ENCODE peak calls at places on chromosomes 16 and 17, in seven cellular contexts. S is ACHN; T is stimulated activated CD8-positive, alpha-beta memory T cell treated with anti-CD3 and anti-CD28 coated beads, Interleukin-4, amount 100 ng/mL, for 24 hours; X is IMR-90; P is endothelial cell; O is activated naive CD8-positive, alpha-beta T cell treated with anti-CD3 and anti-CD28 coated beads for 36 hours; Z is HL-60. D is an unnamed sample.

GRCh38 chr17:8698142-8699050 is 46.2 kb downstream of the CCDC42 start:
- DNase-seq in S (no peak), T (no peak), X (peak), P (peak), O (no peak), Z (no peak), D (no peak)

GRCh38 chr17:40319651-40320550 is 10.9 kb downstream of the RARA start:
- DNase-seq in S (no peak), T (peak), X (no peak), P (no peak), O (peak), Z (peak), D (no peak)

GRCh38 chr16:22762486-22762885 is 51.5 kb upstream of the HS3ST2 start:
- DNase-seq in S (no peak), T (no peak), X (no peak), P (no peak), O (no peak), Z (no peak), D (no peak)

GRCh38 chr16:9330036-9330545 is 238.6 kb downstream of the HAPSTR1 start:
- DNase-seq in S (no peak), T (no peak), X (no peak), P (no peak), O (no peak), Z (no peak), D (no peak)

GRCh38 chr16:4218202-4218601 is 23.7 kb downstream of the SRL start:
- DNase-seq in S (no peak), T (no peak), X (no peak), P (no peak), O (no peak), Z (no peak), D (no peak)

GRCh38 chr16:12258806-12259205 is 282.3 kb downstream of the SNX29 start:
- DNase-seq in S (no peak), T (no peak), X (no peak), P (no peak), O (no peak), Z (no peak), D (no peak)

GRCh38 chr17:39737331-39737760 is 392 bp upstream of the GRB7 start:
- DNase-seq in S (no peak), T (no peak), X (no peak), P (no peak), O (no peak), Z (no peak), D (no peak)

GRCh38 chr16:25089346-25089745 is 22.2 kb upstream of the LCMT1 start:
- DNase-seq in S (no peak), T (no peak), X (no peak), P (no peak), O (no peak), Z (no peak), D (no peak)

GRCh38 chr16:63461248-63461841 is 1425.1 kb upstream of the CDH8 start:
- DNase-seq in S (peak), T (no peak), X (peak), P (peak), O (no peak), Z (no peak), D (peak)

GRCh38 chr16:76389126-76389525 is 111.9 kb downstream of the CNTNAP4 start:
- DNase-seq in S (no peak), T (no peak), X (no peak), P (no peak), O (no peak), Z (no peak), D (no peak)

GRCh38 chr17:77698903-77699615 is 259.4 kb upstream of the TNRC6C start:
- DNase-seq in S (no peak), T (no peak), X (no peak), P (no peak), O (no peak), Z (no peak), D (no peak)

GRCh38 chr17:40615295-40615988 is 32.2 kb downstream of the SMARCE1 start:
- DNase-seq in S (peak), T (no peak), X (peak), P (peak), O (peak), Z (no peak), D (peak)

GRCh38 chr17:58253082-58253481 is 14.7 kb downstream of the LPO start:
- DNase-seq in S (no peak), T (no peak), X (no peak), P (no peak), O (no peak), Z (no peak), D (no peak)

GRCh38 chr16:31870809-31871208 is 2.8 kb upstream of the ZNF267 start:
- DNase-seq in S (no peak), T (no peak), X (no peak), P (no peak), O (no peak), Z (no peak), D (no peak)

GRCh38 chr16:27816561-27816960 is 247.0 kb downstream of the GSG1L start:
- DNase-seq in S (no peak), T (no peak), X (no peak), P (no peak), O (no peak), Z (no peak), D (no peak)

GRCh38 chr16:87580855-87581261 is 21.4 kb upstream of the JPH3 start:
- DNase-seq in S (peak), T (no peak), X (peak), P (no peak), O (peak), Z (no peak), D (no peak)

GRCh38 chr16:13064821-13065220 is 163.4 kb downstream of the SHISA9 start:
- DNase-seq in S (no peak), T (no peak), X (no peak), P (no peak), O (no peak), Z (no peak), D (no peak)

GRCh38 chr17:63698381-63698885 is 1.5 kb downstream of the LIMD2 start:
- DNase-seq in S (no peak), T (no peak), X (no peak), P (no peak), O (peak), Z (no peak), D (no peak)

GRCh38 chr17:52604105-52604504 is 445.6 kb upstream of the CA10 start:
- DNase-seq in S (no peak), T (no peak), X (no peak), P (no peak), O (no peak), Z (no peak), D (no peak)

GRCh38 chr17:39605492-39606433 is 2.0 kb downstream of the NEUROD2 start:
- DNase-seq in S (no peak), T (no peak), X (no peak), P (no peak), O (no peak), Z (no peak), D (no peak)

GRCh38 chr17:28407130-28407973 is 1.3 kb upstream of the SLC46A1 start:
- DNase-seq in S (no peak), T (no peak), X (no peak), P (no peak), O (no peak), Z (no peak), D (no peak)

GRCh38 chr17:6508519-6509294 is 47.6 kb downstream of the PITPNM3 start:
- DNase-seq in S (no peak), T (no peak), X (no peak), P (no peak), O (no peak), Z (no peak), D (no peak)

GRCh38 chr16:50152807-50153647 is at the start of gene TENT4B:
- DNase-seq in S (peak), T (peak), X (peak), P (peak), O (peak), Z (peak), D (peak)

GRCh38 chr16:88558457-88559442 is 11.5 kb upstream of the ZC3H18 start:
- DNase-seq in S (peak), T (no peak), X (peak), P (peak), O (no peak), Z (no peak), D (no peak)

D was measured in neuronal stem cell.